ENCODE peak calls at places on chromosomes 7 and 10, in nine cellular contexts. W is substantia nigra, V is cardiac muscle cell, J is progenitor cell of endocrine pancreas, U is T-helper 17 cell, S is GM18507, B is fibroblast of mammary gland, Y is NCI-H2029 treated with DMSO at 0.1 percent for 48 hours, K is hypothalamus. M is an unnamed sample.

GRCh38 chr7:44494960-44495359 is 4.5 kb upstream of the NUDCD3 start:
- DNase-seq in W (no peak), V (no peak), J (no peak), U (no peak), S (no peak), B (no peak), Y (no peak), K (no peak), M (no peak)

GRCh38 chr7:85041599-85042216 is 145.1 kb downstream of the SEMA3D start:
- DNase-seq in W (no peak), V (peak), J (peak), U (no peak), S (no peak), B (peak), Y (no peak), K (no peak), M (no peak)

GRCh38 chr10:87887548-87888289 is 24.3 kb downstream of the PTEN start:
- DNase-seq in W (no peak), V (no peak), J (no peak), U (no peak), S (no peak), B (no peak), Y (no peak), K (no peak), M (no peak)

GRCh38 chr7:127476618-127477017 is 84.1 kb upstream of the ZNF800 start:
- DNase-seq in W (no peak), V (no peak), J (no peak), U (no peak), S (no peak), B (no peak), Y (no peak), K (no peak), M (no peak)

GRCh38 chr10:61284222-61284890 is 168.8 kb downstream of the TMEM26 start:
- DNase-seq in W (no peak), V (peak), J (no peak), U (no peak), S (no peak), B (peak), Y (no peak), K (no peak), M (peak)

GRCh38 chr10:97103682-97104081 is 82.1 kb downstream of the SLIT1 start:
- DNase-seq in W (no peak), V (no peak), J (no peak), U (no peak), S (no peak), B (no peak), Y (no peak), K (no peak), M (no peak)

GRCh38 chr10:5965266-5965665 is 12.1 kb downstream of the IL15RA start:
- DNase-seq in W (no peak), V (no peak), J (no peak), U (no peak), S (no peak), B (no peak), Y (no peak), K (no peak), M (no peak)

GRCh38 chr10:86373251-86373650 is 6.7 kb upstream of the GRID1 start:
- DNase-seq in W (no peak), V (no peak), J (no peak), U (no peak), S (no peak), B (no peak), Y (no peak), K (no peak), M (no peak)

GRCh38 chr7:3979956-3980643 is 679.0 kb downstream of the SDK1 start:
- DNase-seq in W (no peak), V (no peak), J (no peak), U (no peak), S (no peak), B (no peak), Y (no peak), K (no peak), M (no peak)

GRCh38 chr7:128884561-128885369 is 22.1 kb downstream of the ATP6V1F start:
- DNase-seq in W (no peak), V (no peak), J (no peak), U (no peak), S (no peak), B (no peak), Y (no peak), K (no peak), M (no peak)

GRCh38 chr7:24284699-24285506 is 913 bp downstream of the NPY start:
- DNase-seq in W (no peak), V (peak), J (peak), U (no peak), S (no peak), B (no peak), Y (no peak), K (no peak), M (no peak)

GRCh38 chr10:60848126-60848525 is 69.8 kb downstream of the CDK1 start:
- DNase-seq in W (no peak), V (no peak), J (no peak), U (no peak), S (no peak), B (peak), Y (no peak), K (no peak), M (no peak)

GRCh38 chr10:5622186-5622585 is 44.2 kb downstream of the ASB13 start:
- DNase-seq in W (no peak), V (no peak), J (no peak), U (no peak), S (no peak), B (no peak), Y (no peak), K (no peak), M (no peak)

GRCh38 chr10:112552593-112553110 is 105.6 kb downstream of the VTI1A start:
- DNase-seq in W (no peak), V (no peak), J (no peak), U (no peak), S (no peak), B (no peak), Y (no peak), K (no peak), M (no peak)

GRCh38 chr7:157554393-157555238 is 217.8 kb downstream of the DNAJB6 start:
- DNase-seq in W (no peak), V (no peak), J (no peak), U (no peak), S (no peak), B (no peak), Y (no peak), K (no peak), M (no peak)

GRCh38 chr10:12484945-12485805 is 135.8 kb downstream of the CAMK1D start:
- DNase-seq in W (no peak), V (peak), J (no peak), U (no peak), S (peak), B (no peak), Y (no peak), K (no peak), M (no peak)

M was measured in NCI-H187 treated with DMSO at 0.1 percent for 48 hours.